ENCODE peak calls at places on chromosomes 6 and 20, in five cellular contexts. One of them, this sample, is unnamed.

GRCh38 chr6:146027586-146028249 is 1.1 kb upstream of the GRM1 start:
- DNase-seq in HCEC 1CT: no peak
- DNase-seq in left cardiac atrium: no peak
- DNase-seq in GM19239: no peak
- DNase-seq in right cardiac atrium: no peak
- DNase-seq in this sample: no peak

GRCh38 chr6:149463781-149464180 is 21.0 kb downstream of the ZC3H12D start:
- DNase-seq in left cardiac atrium: no peak
- DNase-seq in GM19239: no peak
- DNase-seq in right cardiac atrium: no peak
- DNase-seq in HCEC 1CT: peak
- DNase-seq in this sample: no peak

GRCh38 chr6:127022297-127022696 is 96.2 kb upstream of the RSPO3 start:
- DNase-seq in GM19239: no peak
- DNase-seq in HCEC 1CT: no peak
- DNase-seq in left cardiac atrium: peak
- DNase-seq in right cardiac atrium: peak
- DNase-seq in this sample: no peak

GRCh38 chr6:163416640-163417253 is 2.2 kb downstream of the QKI start:
- DNase-seq in HCEC 1CT: peak
- DNase-seq in right cardiac atrium: no peak
- DNase-seq in GM19239: no peak
- DNase-seq in left cardiac atrium: no peak
- DNase-seq in this sample: no peak

GRCh38 chr20:24066075-24066700 is 77.6 kb upstream of the GGTLC1 start:
- DNase-seq in HCEC 1CT: no peak
- DNase-seq in left cardiac atrium: no peak
- DNase-seq in right cardiac atrium: no peak
- DNase-seq in GM19239: no peak
- DNase-seq in this sample: no peak

GRCh38 chr6:33856655-33857054 is 52.9 kb upstream of the MLN start:
- DNase-seq in HCEC 1CT: no peak
- DNase-seq in GM19239: peak
- DNase-seq in right cardiac atrium: peak
- DNase-seq in left cardiac atrium: no peak
- DNase-seq in this sample: no peak

GRCh38 chr6:69398729-69399128 is 398.1 kb downstream of the LMBRD1 start:
- DNase-seq in left cardiac atrium: no peak
- DNase-seq in right cardiac atrium: no peak
- DNase-seq in HCEC 1CT: no peak
- DNase-seq in GM19239: no peak
- DNase-seq in this sample: no peak

GRCh38 chr6:34947561-34947960 is 58.5 kb downstream of the ANKS1A start:
- DNase-seq in GM19239: no peak
- DNase-seq in right cardiac atrium: no peak
- DNase-seq in left cardiac atrium: no peak
- DNase-seq in HCEC 1CT: no peak
- DNase-seq in this sample: no peak

GRCh38 chr6:133890941-133891813 is 2.3 kb downstream of the TCF21 start:
- DNase-seq in right cardiac atrium: peak
- DNase-seq in left cardiac atrium: peak
- DNase-seq in GM19239: no peak
- DNase-seq in HCEC 1CT: peak
- DNase-seq in this sample: no peak

GRCh38 chr6:16239090-16239797 is 857 bp downstream of the GMPR start:
- DNase-seq in left cardiac atrium: peak
- DNase-seq in GM19239: no peak
- DNase-seq in HCEC 1CT: peak
- DNase-seq in right cardiac atrium: peak
- DNase-seq in this sample: no peak

GRCh38 chr6:166466178-166467122 is 83.7 kb upstream of the MPC1 start:
- DNase-seq in right cardiac atrium: no peak
- DNase-seq in HCEC 1CT: peak
- DNase-seq in left cardiac atrium: no peak
- DNase-seq in GM19239: no peak
- DNase-seq in this sample: no peak

GRCh38 chr6:7106752-7107577 is 796 bp upstream of the RREB1 start:
- DNase-seq in GM19239: peak
- DNase-seq in right cardiac atrium: peak
- DNase-seq in left cardiac atrium: peak
- DNase-seq in HCEC 1CT: no peak
- DNase-seq in this sample: peak

GRCh38 chr20:10537850-10538480 is 102.9 kb downstream of the SLX4IP start:
- DNase-seq in right cardiac atrium: no peak
- DNase-seq in GM19239: no peak
- DNase-seq in HCEC 1CT: peak
- DNase-seq in left cardiac atrium: no peak
- DNase-seq in this sample: no peak

GRCh38 chr6:37930288-37931075 is 111.0 kb downstream of the ZFAND3 start:
- DNase-seq in HCEC 1CT: no peak
- DNase-seq in left cardiac atrium: no peak
- DNase-seq in GM19239: no peak
- DNase-seq in right cardiac atrium: no peak
- DNase-seq in this sample: no peak

GRCh38 chr6:64330694-64331309 is 695.2 kb downstream of the PHF3 start:
- DNase-seq in left cardiac atrium: peak
- DNase-seq in GM19239: no peak
- DNase-seq in HCEC 1CT: peak
- DNase-seq in right cardiac atrium: peak
- DNase-seq in this sample: peak

GRCh38 chr20:32959351-32960221 is 44.6 kb downstream of the SUN5 start:
- DNase-seq in GM19239: no peak
- DNase-seq in left cardiac atrium: no peak
- DNase-seq in right cardiac atrium: no peak
- DNase-seq in HCEC 1CT: no peak
- DNase-seq in this sample: no peak

GRCh38 chr6:9266741-9267140 is 831.4 kb upstream of the SLC35B3 start:
- DNase-seq in GM19239: no peak
- DNase-seq in HCEC 1CT: no peak
- DNase-seq in right cardiac atrium: no peak
- DNase-seq in left cardiac atrium: no peak
- DNase-seq in this sample: no peak

GRCh38 chr6:32116674-32117073 is 7.5 kb upstream of the TNXB start:
- DNase-seq in HCEC 1CT: peak
- DNase-seq in right cardiac atrium: no peak
- DNase-seq in left cardiac atrium: no peak
- DNase-seq in GM19239: no peak
- DNase-seq in this sample: no peak

GRCh38 chr6:119466226-119466625 is 116.7 kb upstream of the MAN1A1 start:
- DNase-seq in left cardiac atrium: no peak
- DNase-seq in right cardiac atrium: no peak
- DNase-seq in GM19239: no peak
- DNase-seq in HCEC 1CT: no peak
- DNase-seq in this sample: no peak

GRCh38 chr6:137487947-137488735 is 6.1 kb downstream of the OLIG3 start:
- DNase-seq in GM19239: no peak
- DNase-seq in right cardiac atrium: no peak
- DNase-seq in left cardiac atrium: no peak
- DNase-seq in HCEC 1CT: no peak
- DNase-seq in this sample: no peak

GRCh38 chr6:38498085-38498484 is 141.6 kb downstream of the BTBD9 start:
- DNase-seq in HCEC 1CT: no peak
- DNase-seq in right cardiac atrium: no peak
- DNase-seq in left cardiac atrium: no peak
- DNase-seq in GM19239: no peak
- DNase-seq in this sample: no peak

This sample was measured in progenitor cell of endocrine pancreas.